ENCODE peak calls at places on chromosomes 1 and 21, in four cellular contexts. One of them, this sample, is unnamed. For H3K4me1 and H3K36me3, the result is how much of the 10 kb centered on the place peaks cover.

GRCh38 chr1:38141483-38141882 is 94.9 kb upstream of the POU3F1 start:
- DNase-seq in cardiac muscle cell: no peak
- DNase-seq in body of pancreas: no peak
- DNase-seq in mesendoderm: no peak
- DNase-seq in this sample: no peak

GRCh38 chr1:99279525-99279924 is 15.2 kb downstream of the PLPPR4 start:
- DNase-seq in cardiac muscle cell: no peak
- DNase-seq in mesendoderm: peak
- DNase-seq in body of pancreas: no peak
- DNase-seq in this sample: no peak

GRCh38 chr1:235297579-235297978 is 30.4 kb downstream of the ARID4B start:
- DNase-seq in cardiac muscle cell: peak
- DNase-seq in mesendoderm: no peak
- DNase-seq in body of pancreas: no peak
- DNase-seq in this sample: no peak

GRCh38 chr1:162404550-162405160 is 7.3 kb downstream of the SH2D1B start:
- DNase-seq in mesendoderm: no peak
- DNase-seq in body of pancreas: no peak
- DNase-seq in cardiac muscle cell: peak
- DNase-seq in this sample: no peak

GRCh38 chr1:3418600-3418999 is 35.9 kb upstream of the ARHGEF16 start:
- DNase-seq in body of pancreas: no peak
- DNase-seq in cardiac muscle cell: no peak
- DNase-seq in mesendoderm: no peak
- DNase-seq in this sample: no peak

GRCh38 chr1:154726443-154726842 is 118.5 kb upstream of the ADAR start:
- DNase-seq in body of pancreas: no peak
- DNase-seq in mesendoderm: peak
- DNase-seq in cardiac muscle cell: no peak
- DNase-seq in this sample: no peak

GRCh38 chr1:20729155-20729931 is 3.2 kb downstream of the SH2D5 start:
- DNase-seq in mesendoderm: no peak
- DNase-seq in body of pancreas: no peak
- DNase-seq in cardiac muscle cell: no peak
- DNase-seq in this sample: no peak

GRCh38 chr1:225596152-225596551 is 56.8 kb downstream of the ENAH start:
- DNase-seq in mesendoderm: no peak
- DNase-seq in cardiac muscle cell: no peak
- DNase-seq in body of pancreas: no peak
- DNase-seq in this sample: no peak

GRCh38 chr1:98923667-98924066 is 81.0 kb downstream of the PLPPR5 start:
- DNase-seq in body of pancreas: no peak
- DNase-seq in mesendoderm: no peak
- DNase-seq in cardiac muscle cell: no peak
- DNase-seq in this sample: no peak

GRCh38 chr1:201394596-201394995 is 4.5 kb downstream of the LAD1 start:
- DNase-seq in mesendoderm: no peak
- DNase-seq in cardiac muscle cell: no peak
- DNase-seq in body of pancreas: no peak
- DNase-seq in this sample: no peak

GRCh38 chr1:156149374-156150106 is 3.8 kb upstream of the SEMA4A start:
- DNase-seq in cardiac muscle cell: no peak
- DNase-seq in body of pancreas: no peak
- DNase-seq in mesendoderm: peak
- DNase-seq in this sample: no peak
- H3K4me1 ChIP-seq in cardiac muscle cell: under half
- H3K4me1 ChIP-seq in body of pancreas: under half
- H3K4me1 ChIP-seq in mesendoderm: under half
- H3K4me1 ChIP-seq in this sample: under half

GRCh38 chr1:39452540-39452939 is 38.9 kb upstream of the BMP8A start:
- DNase-seq in body of pancreas: no peak
- DNase-seq in cardiac muscle cell: no peak
- DNase-seq in mesendoderm: no peak
- DNase-seq in this sample: no peak

GRCh38 chr1:39445573-39445972 is 45.9 kb upstream of the BMP8A start:
- DNase-seq in cardiac muscle cell: no peak
- DNase-seq in mesendoderm: no peak
- DNase-seq in body of pancreas: no peak
- DNase-seq in this sample: no peak

GRCh38 chr1:39453603-39454002 is 37.8 kb upstream of the BMP8A start:
- DNase-seq in mesendoderm: no peak
- DNase-seq in cardiac muscle cell: peak
- DNase-seq in body of pancreas: peak
- DNase-seq in this sample: peak

GRCh38 chr1:39452081-39452480 is 39.4 kb upstream of the BMP8A start:
- DNase-seq in body of pancreas: no peak
- DNase-seq in cardiac muscle cell: no peak
- DNase-seq in mesendoderm: no peak
- DNase-seq in this sample: no peak

DNA sequence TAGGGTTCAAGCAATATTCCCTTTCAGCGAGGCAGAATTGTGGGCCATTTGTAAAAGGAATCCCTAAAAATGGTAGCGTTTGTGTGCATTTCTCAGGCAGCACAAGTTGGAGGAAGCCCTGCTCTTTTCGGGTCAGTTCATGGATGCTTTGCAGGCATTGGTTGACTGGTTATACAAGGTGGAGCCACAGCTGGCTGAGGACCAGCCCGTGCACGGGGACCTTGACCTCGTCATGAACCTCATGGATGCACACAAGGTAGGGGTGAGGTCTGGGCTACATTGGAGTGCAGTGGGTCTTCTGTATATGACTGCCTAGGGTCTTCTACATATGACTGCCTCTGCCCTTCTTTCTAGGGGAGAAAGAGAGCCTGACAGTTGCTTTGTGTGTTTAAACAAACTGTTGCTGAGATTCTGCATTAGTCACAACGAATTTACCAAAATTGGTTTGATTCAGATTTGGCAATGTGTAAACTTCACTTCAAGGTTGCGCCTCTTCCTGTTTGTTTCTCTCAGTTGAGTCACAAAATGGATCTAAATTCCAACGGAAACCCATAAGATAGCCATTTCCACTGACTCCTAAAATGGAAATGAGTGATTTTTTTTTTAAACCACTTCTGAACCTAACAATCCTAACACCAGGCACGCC is 40.4 kb upstream of the BMP8A start:
- DNase-seq in cardiac muscle cell: peak
- DNase-seq in body of pancreas: no peak
- DNase-seq in mesendoderm: no peak
- DNase-seq in this sample: no peak
- H3K36me3 ChIP-seq in cardiac muscle cell: half or more
- H3K36me3 ChIP-seq in body of pancreas: under half
- H3K36me3 ChIP-seq in mesendoderm: under half
- H3K36me3 ChIP-seq in this sample: half or more

DNA sequence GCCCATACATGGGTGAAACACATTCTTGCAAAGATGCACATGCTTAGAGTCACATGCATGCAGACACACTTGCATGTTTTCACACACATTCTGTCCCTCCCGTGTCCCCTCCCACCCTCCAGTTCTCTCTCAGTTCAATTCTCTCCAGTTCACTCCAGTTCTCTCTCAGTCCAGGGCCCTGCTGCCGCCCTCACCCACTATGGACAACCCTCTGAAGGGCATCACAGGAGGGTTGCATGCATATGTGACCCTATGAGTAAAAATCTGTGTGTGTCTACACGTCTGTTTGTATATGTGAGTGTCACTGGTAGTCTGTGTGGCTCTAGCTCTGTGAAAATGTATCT is 21.8 kb upstream of the ADGRB2 start:
- DNase-seq in body of pancreas: no peak
- DNase-seq in mesendoderm: no peak
- DNase-seq in cardiac muscle cell: no peak
- DNase-seq in this sample: peak
- H3K4me1 ChIP-seq in body of pancreas: under half
- H3K4me1 ChIP-seq in mesendoderm: under half
- H3K4me1 ChIP-seq in cardiac muscle cell: under half
- H3K4me1 ChIP-seq in this sample: under half

GRCh38 chr1:9598316-9598700 is 9.6 kb downstream of the TMEM201 start:
- DNase-seq in mesendoderm: no peak
- DNase-seq in cardiac muscle cell: no peak
- DNase-seq in body of pancreas: no peak
- DNase-seq in this sample: no peak
- H3K36me3 ChIP-seq in mesendoderm: under half
- H3K36me3 ChIP-seq in cardiac muscle cell: under half
- H3K36me3 ChIP-seq in body of pancreas: under half
- H3K36me3 ChIP-seq in this sample: half or more

GRCh38 chr1:61441723-61442262 is 283.1 kb downstream of the TM2D1 start:
- DNase-seq in cardiac muscle cell: peak
- DNase-seq in mesendoderm: peak
- DNase-seq in body of pancreas: peak
- DNase-seq in this sample: no peak
- H3K4me1 ChIP-seq in cardiac muscle cell: under half
- H3K4me1 ChIP-seq in mesendoderm: under half
- H3K4me1 ChIP-seq in body of pancreas: under half
- H3K4me1 ChIP-seq in this sample: under half

GRCh38 chr21:34813266-34813886 is 144.6 kb downstream of the CLIC6 start:
- DNase-seq in body of pancreas: no peak
- DNase-seq in mesendoderm: no peak
- DNase-seq in cardiac muscle cell: peak
- DNase-seq in this sample: no peak
- H3K36me3 ChIP-seq in body of pancreas: under half
- H3K36me3 ChIP-seq in mesendoderm: under half
- H3K36me3 ChIP-seq in cardiac muscle cell: under half
- H3K36me3 ChIP-seq in this sample: half or more

GRCh38 chr1:109565241-109565640 is 16.8 kb downstream of the GNAI3 start:
- DNase-seq in cardiac muscle cell: no peak
- DNase-seq in body of pancreas: no peak
- DNase-seq in mesendoderm: no peak
- DNase-seq in this sample: no peak
- H3K4me1 ChIP-seq in cardiac muscle cell: under half
- H3K4me1 ChIP-seq in body of pancreas: half or more
- H3K4me1 ChIP-seq in mesendoderm: under half
- H3K4me1 ChIP-seq in this sample: half or more

DNA sequence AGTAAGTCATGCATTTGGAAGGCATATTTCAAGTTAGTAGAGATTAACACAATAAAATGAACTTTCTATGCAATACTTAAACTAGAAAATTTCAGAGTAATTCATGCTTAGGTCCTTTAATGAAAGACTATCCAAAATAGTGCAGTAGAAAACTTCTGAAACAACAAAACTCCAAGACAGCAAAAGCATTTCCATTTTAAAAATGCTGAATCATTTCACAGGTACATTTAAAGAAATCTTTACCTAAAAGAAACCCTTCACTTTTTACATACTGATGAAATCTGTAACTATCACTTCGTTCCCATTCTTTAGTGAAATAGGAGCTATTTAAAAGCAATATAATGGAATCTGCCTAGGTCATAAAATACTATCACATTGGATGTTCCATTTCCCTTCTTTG is 17.5 kb downstream of the CSDE1 start:
- DNase-seq in body of pancreas: no peak
- DNase-seq in mesendoderm: no peak
- DNase-seq in cardiac muscle cell: no peak
- DNase-seq in this sample: no peak
- H3K36me3 ChIP-seq in body of pancreas: under half
- H3K36me3 ChIP-seq in mesendoderm: under half
- H3K36me3 ChIP-seq in cardiac muscle cell: under half
- H3K36me3 ChIP-seq in this sample: half or more

This sample was measured in lower lobe of right lung.